ENCODE peak calls at places on chromosomes 3 and 15, in four cellular contexts. One of them, this sample, is unnamed.

GRCh38 chr3:82643948-82644347 is 882.5 kb upstream of the GBE1 start:
- DNase-seq in H1: no peak
- DNase-seq in HCT116: no peak
- DNase-seq in K562: no peak
- DNase-seq in this sample: peak

GRCh38 chr3:8499181-8499611 is 2.4 kb upstream of the LMCD1 start:
- DNase-seq in H1: no peak
- DNase-seq in HCT116: no peak
- DNase-seq in K562: no peak
- DNase-seq in this sample: no peak

GRCh38 chr3:21750831-21751391 is at the start of gene ZNF385D:
- DNase-seq in H1: peak
- DNase-seq in HCT116: no peak
- DNase-seq in K562: no peak
- DNase-seq in this sample: peak

GRCh38 chr3:149744151-149744550 is 8.1 kb downstream of the COMMD2 start:
- DNase-seq in H1: no peak
- DNase-seq in HCT116: no peak
- DNase-seq in K562: no peak
- DNase-seq in this sample: no peak

GRCh38 chr15:85581495-85581894 is 201.1 kb downstream of the AKAP13 start:
- DNase-seq in H1: no peak
- DNase-seq in HCT116: no peak
- DNase-seq in K562: no peak
- DNase-seq in this sample: no peak

GRCh38 chr3:112338021-112338726 is 5.2 kb downstream of the CD200 start:
- DNase-seq in H1: no peak
- DNase-seq in HCT116: no peak
- DNase-seq in K562: no peak
- DNase-seq in this sample: no peak

GRCh38 chr3:54488297-54488696 is 365.9 kb downstream of the CACNA2D3 start:
- DNase-seq in H1: no peak
- DNase-seq in HCT116: no peak
- DNase-seq in K562: no peak
- DNase-seq in this sample: no peak

GRCh38 chr3:42080452-42080872 is 10.7 kb upstream of the TRAK1 start:
- DNase-seq in H1: no peak
- DNase-seq in HCT116: peak
- DNase-seq in K562: no peak
- DNase-seq in this sample: no peak

GRCh38 chr15:41258706-41259471 is 27.8 kb downstream of the CHP1 start:
- DNase-seq in H1: no peak
- DNase-seq in HCT116: no peak
- DNase-seq in K562: no peak
- DNase-seq in this sample: no peak

GRCh38 chr3:50807266-50807665 is 132.5 kb downstream of the DOCK3 start:
- DNase-seq in H1: no peak
- DNase-seq in HCT116: no peak
- DNase-seq in K562: no peak
- DNase-seq in this sample: no peak

GRCh38 chr3:132242790-132243189 is 74.4 kb upstream of the ACP3 start:
- DNase-seq in H1: no peak
- DNase-seq in HCT116: no peak
- DNase-seq in K562: no peak
- DNase-seq in this sample: no peak
- H3K4me2 ChIP-seq in H1: no peak
- H3K4me2 ChIP-seq in HCT116: no peak
- H3K4me2 ChIP-seq in K562: no peak
- H3K4me2 ChIP-seq in this sample: no peak

GRCh38 chr15:69422336-69422895 is 8.3 kb downstream of the KIF23 start:
- DNase-seq in H1: no peak
- DNase-seq in HCT116: no peak
- DNase-seq in K562: no peak
- DNase-seq in this sample: no peak

GRCh38 chr15:69424001-69424400 is 9.9 kb downstream of the KIF23 start:
- DNase-seq in H1: no peak
- DNase-seq in HCT116: no peak
- DNase-seq in K562: no peak
- DNase-seq in this sample: no peak

GRCh38 chr15:69421498-69421897 is 7.3 kb downstream of the KIF23 start:
- DNase-seq in H1: no peak
- DNase-seq in HCT116: no peak
- DNase-seq in K562: no peak
- DNase-seq in this sample: no peak

DNA sequence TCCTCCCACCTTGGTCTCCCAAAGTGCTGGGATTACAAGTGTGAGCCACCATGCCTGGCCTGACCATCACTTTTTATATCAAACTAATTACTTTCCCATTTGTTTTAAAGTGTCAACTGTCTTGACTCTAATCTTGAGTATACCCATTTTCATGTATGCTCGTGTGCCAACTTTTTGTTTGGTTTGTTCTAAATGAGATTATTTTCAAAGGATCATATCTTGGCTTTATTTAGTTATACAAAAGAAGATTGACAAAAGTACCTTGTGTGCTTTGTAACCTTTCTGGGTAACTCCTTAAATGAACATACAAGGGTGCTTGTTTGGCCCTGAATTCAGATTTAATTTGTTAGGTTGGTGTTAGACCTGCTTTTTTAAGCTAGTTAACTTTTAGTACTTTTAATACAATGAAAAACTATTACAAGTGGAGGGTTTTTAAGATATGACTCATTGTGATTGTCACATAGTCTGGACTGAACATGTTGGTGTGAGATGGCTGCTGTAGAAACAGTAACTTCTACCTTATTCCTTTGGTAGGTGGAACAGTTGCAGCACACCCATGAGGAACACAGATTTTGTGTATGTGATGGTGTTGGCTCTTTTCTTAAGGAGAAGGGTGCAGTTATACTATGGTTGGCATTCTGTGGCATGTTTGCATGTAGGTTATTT is 10.7 kb downstream of the KIF23 start:
- DNase-seq in H1: no peak
- DNase-seq in HCT116: no peak
- DNase-seq in K562: no peak
- DNase-seq in this sample: no peak
- TF ChIP-seq YY1 in H1: no peak
- TF ChIP-seq YY1 in HCT116: no peak
- TF ChIP-seq YY1 in K562: no peak
- TF ChIP-seq YY1 in this sample: no peak

GRCh38 chr3:57594576-57594975 is 2.6 kb downstream of the ARF4 start:
- DNase-seq in H1: no peak
- DNase-seq in HCT116: no peak
- DNase-seq in K562: no peak
- DNase-seq in this sample: no peak
- H3K4me2 ChIP-seq in H1: peak
- H3K4me2 ChIP-seq in HCT116: no peak
- H3K4me2 ChIP-seq in K562: peak
- H3K4me2 ChIP-seq in this sample: peak

GRCh38 chr3:153070153-153070868 is 91.7 kb upstream of the RAP2B start:
- DNase-seq in H1: no peak
- DNase-seq in HCT116: no peak
- DNase-seq in K562: peak
- DNase-seq in this sample: no peak
- TF ChIP-seq YY1 in H1: no peak
- TF ChIP-seq YY1 in HCT116: no peak
- TF ChIP-seq YY1 in K562: no peak
- TF ChIP-seq YY1 in this sample: no peak

GRCh38 chr15:48720646-48721045 is 75.1 kb upstream of the FBN1 start:
- DNase-seq in H1: no peak
- DNase-seq in HCT116: no peak
- DNase-seq in K562: no peak
- DNase-seq in this sample: no peak
- H3K4me2 ChIP-seq in H1: no peak
- H3K4me2 ChIP-seq in HCT116: no peak
- H3K4me2 ChIP-seq in K562: no peak
- H3K4me2 ChIP-seq in this sample: no peak

DNA sequence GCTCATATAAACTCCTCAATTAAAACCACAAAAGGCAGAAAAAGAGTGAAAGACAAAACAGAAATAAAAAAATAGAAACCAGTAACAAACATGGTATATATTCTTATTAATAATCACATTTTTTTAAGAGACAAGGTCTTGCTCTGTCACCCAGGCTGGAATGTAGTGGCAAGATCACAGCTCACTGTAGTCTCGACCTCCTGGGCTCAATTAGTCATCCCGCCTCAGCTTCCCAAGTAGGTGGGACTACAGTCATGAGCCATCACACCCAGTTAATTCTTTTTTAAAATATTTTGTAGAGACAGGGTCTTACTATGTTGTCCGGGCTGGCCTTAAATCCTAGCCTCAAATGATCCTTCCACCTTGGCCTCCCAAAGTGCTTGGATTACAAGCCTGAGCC is 37.1 kb downstream of the FAM240A start:
- DNase-seq in H1: no peak
- DNase-seq in HCT116: no peak
- DNase-seq in K562: no peak
- DNase-seq in this sample: no peak
- TF ChIP-seq YY1 in H1: no peak
- TF ChIP-seq YY1 in HCT116: no peak
- TF ChIP-seq YY1 in K562: no peak
- TF ChIP-seq YY1 in this sample: no peak